ENCODE peak calls at places on chromosomes 6 and 20, in four cellular contexts. F is HepG2, I is sigmoid colon, E is ovary. N is an unnamed sample.

GRCh38 chr6:152727507-152727906 is 23.1 kb upstream of the VIP start:
- DNase-seq in F (no peak), I (no peak), E (no peak), N (no peak)

GRCh38 chr6:168184701-168185100 is 105.7 kb upstream of the FRMD1 start:
- DNase-seq in F (no peak), I (peak), E (no peak), N (no peak)

GRCh38 chr20:33796263-33796906 is 14.8 kb upstream of the CHMP4B start:
- DNase-seq in F (no peak), I (no peak), E (no peak), N (no peak)

GRCh38 chr6:154481541-154482013 is 28.9 kb downstream of the CNKSR3 start:
- DNase-seq in F (no peak), I (no peak), E (no peak), N (no peak)

GRCh38 chr6:3196770-3197169 is 30.7 kb downstream of the TUBB2B start:
- DNase-seq in F (no peak), I (no peak), E (no peak), N (no peak)

GRCh38 chr6:157813757-157814455 is 9.1 kb upstream of the SNX9 start:
- DNase-seq in F (no peak), I (no peak), E (no peak), N (no peak)

GRCh38 chr6:121158924-121159323 is 175.4 kb downstream of the TBC1D32 start:
- DNase-seq in F (no peak), I (no peak), E (no peak), N (no peak)

GRCh38 chr6:28252507-28252975 is 472 bp upstream of the ZKSCAN4 start:
- DNase-seq in F (no peak), I (no peak), E (no peak), N (no peak)

GRCh38 chr6:115898246-115898645 is 162.4 kb downstream of the FRK start:
- DNase-seq in F (no peak), I (no peak), E (no peak), N (no peak)

GRCh38 chr20:62258499-62259293 is 20.4 kb downstream of the OSBPL2 start:
- DNase-seq in F (no peak), I (peak), E (peak), N (no peak)
- TF ChIP-seq CTCF in F (no peak), I (no peak), E (no peak), N (no peak)

DNA sequence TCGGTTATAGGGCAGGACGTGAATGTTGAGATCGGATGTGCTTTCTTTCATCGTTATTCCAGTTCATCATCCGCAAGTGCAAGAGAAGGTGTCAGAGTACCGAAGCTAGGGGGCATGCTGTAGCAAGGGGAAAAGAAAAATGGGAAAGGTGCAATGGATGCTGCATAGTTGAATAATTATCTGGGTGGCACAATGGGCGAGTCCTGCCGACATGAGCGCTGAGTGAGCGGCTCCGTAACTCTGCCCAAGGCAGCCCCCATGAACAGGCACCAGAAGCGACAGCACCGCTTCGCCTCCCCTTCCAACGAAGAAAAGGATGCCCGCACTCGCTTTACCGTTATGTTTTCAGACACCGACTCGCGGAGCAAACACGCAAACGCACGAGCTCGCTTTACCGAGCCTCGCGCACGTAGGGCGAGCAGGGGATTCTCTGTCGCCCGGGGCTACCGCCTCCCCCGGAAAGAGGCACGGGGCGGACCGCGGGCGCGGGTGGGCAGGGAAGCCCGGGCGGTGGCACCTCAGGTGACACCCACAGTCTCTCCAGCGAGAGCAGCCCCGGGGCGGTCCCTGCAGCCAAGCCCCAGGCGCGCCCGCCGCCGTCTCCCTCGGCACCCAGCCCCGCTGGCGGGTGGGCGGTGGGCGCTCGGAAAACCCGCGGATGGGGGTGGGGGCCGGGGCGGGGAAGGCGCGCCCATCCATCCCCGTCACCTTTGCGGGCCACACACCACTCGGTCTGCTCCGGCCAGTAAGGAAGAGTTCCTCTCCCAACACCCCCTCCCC is 654 bp downstream of the WASF1 start:
- DNase-seq in F (peak), I (peak), E (peak), N (peak)
- TF ChIP-seq EP300 in F (no peak), I (no peak), E (no peak), N (peak)

DNA sequence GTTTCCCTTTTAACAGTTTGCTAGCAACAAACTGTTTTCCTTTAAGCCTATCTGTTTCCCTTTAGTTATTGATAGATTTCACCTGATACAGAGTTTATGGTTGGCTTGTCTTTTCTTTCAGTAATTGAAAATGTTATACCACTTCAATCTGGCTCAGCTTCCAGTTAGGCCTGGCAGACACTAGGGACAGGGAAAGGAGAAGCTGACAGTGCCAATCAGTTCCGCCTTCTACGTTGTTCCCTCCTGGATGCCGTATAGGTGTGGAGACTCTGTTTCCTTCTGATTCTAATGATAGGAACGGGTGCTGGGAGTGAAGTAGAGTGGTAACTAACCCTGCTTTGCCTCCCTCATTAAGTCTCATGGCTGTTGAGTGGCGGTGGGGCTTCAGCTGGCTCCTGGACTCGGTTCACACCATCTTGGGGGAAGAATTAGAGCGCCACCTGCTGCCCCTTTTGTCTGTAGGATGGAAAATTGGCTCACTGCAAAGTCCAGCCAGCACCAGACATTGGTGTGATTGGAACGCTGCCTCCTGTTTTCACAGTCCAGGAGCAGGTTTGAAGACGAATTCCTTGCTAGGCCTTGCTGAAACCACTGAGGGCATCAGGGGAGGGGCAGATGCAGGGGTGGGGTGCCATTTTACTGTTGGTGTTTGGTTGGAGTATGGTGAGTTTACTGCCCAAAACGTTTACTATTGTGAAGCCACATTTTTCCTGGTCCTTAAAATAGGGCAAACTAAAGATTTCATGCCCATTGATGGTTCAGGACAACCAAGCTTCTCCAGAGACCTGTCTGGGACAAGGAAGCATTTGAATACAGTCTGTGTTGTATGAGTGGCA is 1729.5 kb downstream of the GRIK2 start:
- DNase-seq in F (peak), I (no peak), E (no peak), N (no peak)
- TF ChIP-seq CTCF in F (peak), I (no peak), E (no peak), N (no peak)

GRCh38 chr6:79570129-79570801 is 33.0 kb upstream of the LCA5 start:
- DNase-seq in F (peak), I (no peak), E (no peak), N (no peak)
- TF ChIP-seq EP300 in F (no peak), I (no peak), E (no peak), N (no peak)

GRCh38 chr20:37356387-37356786 is 10.4 kb downstream of the SRC start:
- DNase-seq in F (no peak), I (peak), E (peak), N (peak)
- TF ChIP-seq CTCF in F (no peak), I (no peak), E (no peak), N (no peak)

GRCh38 chr20:42272516-42272915 is 654.3 kb upstream of the CHD6 start:
- DNase-seq in F (no peak), I (no peak), E (no peak), N (no peak)

GRCh38 chr20:42270539-42270938 is 652.4 kb upstream of the CHD6 start:
- DNase-seq in F (no peak), I (no peak), E (no peak), N (no peak)

GRCh38 chr20:42267793-42268381 is 649.7 kb upstream of the CHD6 start:
- DNase-seq in F (no peak), I (no peak), E (no peak), N (no peak)
- TF ChIP-seq EP300 in F (no peak), I (no peak), E (no peak), N (no peak)

GRCh38 chr6:45917439-45917838 is 98.2 kb downstream of the CLIC5 start:
- DNase-seq in F (no peak), I (no peak), E (no peak), N (no peak)
- TF ChIP-seq CTCF in F (no peak), I (no peak), E (no peak), N (no peak)

GRCh38 chr6:17491416-17492142 is 98.2 kb downstream of the CAP2 start:
- DNase-seq in F (no peak), I (peak), E (no peak), N (no peak)
- TF ChIP-seq EP300 in F (no peak), I (peak), E (no peak), N (no peak)

DNA sequence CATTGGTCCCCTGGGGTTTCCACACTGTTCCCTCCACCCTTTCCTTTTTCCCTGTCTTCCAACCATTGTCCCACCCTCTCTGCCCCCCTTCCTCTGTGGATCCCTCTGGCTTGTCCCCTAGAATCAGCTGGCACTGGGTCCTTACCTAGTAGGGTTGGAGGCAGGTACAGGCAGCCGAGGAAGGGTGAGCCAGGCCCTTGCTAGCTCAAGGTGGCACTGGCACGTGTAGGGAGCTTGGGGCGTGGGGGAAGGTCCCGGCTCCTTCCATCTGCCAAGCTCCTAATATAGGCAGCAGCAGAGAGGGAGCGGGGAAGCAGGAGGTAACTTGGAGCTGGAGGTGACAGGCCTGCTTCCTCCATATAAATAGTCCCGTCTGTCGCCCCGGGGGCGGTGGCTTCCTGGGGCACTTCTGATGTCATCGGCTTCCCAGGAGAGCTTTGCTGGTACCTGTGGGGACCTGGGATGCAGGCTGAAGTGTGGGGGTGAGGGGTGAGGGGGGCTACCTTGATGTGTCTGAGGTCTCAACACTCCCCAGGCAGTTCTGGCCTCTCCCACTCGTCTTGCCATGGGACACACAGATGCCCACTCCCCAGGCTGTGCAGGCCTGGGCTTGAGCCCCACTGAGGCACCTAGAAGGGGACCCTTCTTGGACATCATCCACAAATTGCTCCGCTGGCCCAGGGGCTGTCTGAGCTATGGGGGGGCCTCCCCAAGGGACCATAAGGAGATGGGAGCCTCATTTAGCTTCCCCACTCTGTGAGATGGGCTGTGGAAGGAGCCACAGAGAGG is 155.3 kb upstream of the MLN start:
- DNase-seq in F (no peak), I (no peak), E (no peak), N (no peak)
- TF ChIP-seq CTCF in F (no peak), I (no peak), E (no peak), N (no peak)

N was measured in tibial nerve.